ENCODE peak calls at places on chromosomes 1 and 21, in five cellular contexts. R is cardiac muscle cell, J is ovary, M is GM23248, O is right cardiac atrium. T is an unnamed sample.

GRCh38 chr1:43612406-43612805 is 37.5 kb upstream of the KDM4A start:
- DNase-seq in R (no peak), J (no peak), M (no peak), O (no peak), T (no peak)

GRCh38 chr1:240169188-240169587 is 77.5 kb downstream of the FMN2 start:
- DNase-seq in R (no peak), J (no peak), M (peak), O (no peak), T (no peak)

GRCh38 chr1:232014941-232015340 is 388.4 kb downstream of the DISC1 start:
- DNase-seq in R (peak), J (no peak), M (no peak), O (no peak), T (no peak)

GRCh38 chr1:171127481-171127880 is 36.8 kb downstream of the FMO3 start:
- DNase-seq in R (no peak), J (no peak), M (peak), O (no peak), T (no peak)

GRCh38 chr1:51952638-51953037 is 37.9 kb downstream of the RAB3B start:
- DNase-seq in R (no peak), J (no peak), M (no peak), O (no peak), T (no peak)

GRCh38 chr21:42811960-42812359 is 67.4 kb downstream of the WDR4 start:
- DNase-seq in R (no peak), J (no peak), M (no peak), O (no peak), T (no peak)

GRCh38 chr1:165257969-165258459 is 98.5 kb downstream of the LMX1A start:
- DNase-seq in R (peak), J (no peak), M (peak), O (peak), T (no peak)

GRCh38 chr1:101039245-101039644 is 13.7 kb upstream of the DPH5 start:
- DNase-seq in R (no peak), J (no peak), M (peak), O (no peak), T (no peak)

GRCh38 chr1:4931486-4931885 is 277.1 kb downstream of the AJAP1 start:
- DNase-seq in R (no peak), J (no peak), M (no peak), O (no peak), T (no peak)

GRCh38 chr1:183957216-183957830 is 80.2 kb downstream of the COLGALT2 start:
- DNase-seq in R (no peak), J (no peak), M (no peak), O (no peak), T (no peak)

GRCh38 chr1:88549536-88549935 is 134.5 kb upstream of the PKN2 start:
- DNase-seq in R (no peak), J (no peak), M (peak), O (no peak), T (no peak)

GRCh38 chr1:36350659-36351171 is 27.3 kb upstream of the EVA1B start:
- DNase-seq in R (no peak), J (no peak), M (peak), O (no peak), T (no peak)

GRCh38 chr1:50425376-50426107 is 2.3 kb upstream of the DMRTA2 start:
- DNase-seq in R (no peak), J (no peak), M (no peak), O (no peak), T (no peak)

GRCh38 chr1:152047954-152048640 is 11.3 kb upstream of the S100A11 start:
- DNase-seq in R (peak), J (peak), M (peak), O (peak), T (peak)
- H3K4me3 ChIP-seq in R (no peak), J (peak), M (peak), O (no peak), T (peak)

GRCh38 chr1:106173101-106173500 is 883.4 kb upstream of the PRMT6 start:
- DNase-seq in R (no peak), J (no peak), M (no peak), O (no peak), T (no peak)
- H3K4me3 ChIP-seq in R (no peak), J (no peak), M (no peak), O (no peak), T (no peak)

GRCh38 chr1:1567152-1567830 is 7.4 kb downstream of the SSU72 start:
- DNase-seq in R (no peak), J (no peak), M (no peak), O (no peak), T (no peak)
- H3K4me3 ChIP-seq in R (no peak), J (no peak), M (no peak), O (no peak), T (no peak)

DNA sequence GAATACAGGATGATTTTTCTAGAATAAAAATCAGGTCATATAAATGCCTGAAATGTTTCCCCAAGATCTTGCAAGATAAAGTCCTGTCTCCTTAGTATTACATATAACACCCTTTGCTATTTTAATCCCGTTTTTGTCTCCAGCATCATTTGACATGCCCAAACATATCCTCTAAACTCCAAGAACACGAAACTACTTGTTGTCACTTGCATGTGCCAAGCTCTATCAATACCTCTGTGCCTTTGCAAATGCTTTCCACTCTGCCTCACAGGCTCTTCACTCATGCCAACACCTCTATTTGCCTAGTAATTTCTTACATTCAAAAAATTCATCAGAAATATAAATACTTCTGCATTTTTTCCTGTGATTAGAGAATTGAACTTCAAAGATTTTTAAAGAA is 37.9 kb downstream of the LRRIQ3 start:
- DNase-seq in R (no peak), J (no peak), M (no peak), O (no peak), T (no peak)
- H3K4me3 ChIP-seq in R (no peak), J (no peak), M (no peak), O (no peak), T (no peak)

GRCh38 chr1:49356594-49356993 is 579.9 kb upstream of the BEND5 start:
- DNase-seq in R (no peak), J (no peak), M (no peak), O (no peak), T (no peak)
- H3K4me3 ChIP-seq in R (no peak), J (no peak), M (no peak), O (no peak), T (no peak)